ENCODE peak calls at places on chromosome 20, in nine cellular contexts. I is endodermal cell; G is psoas muscle; V is activated T-helper 1 cell treated with anti-CD3 and anti-CD28 coated beads, Interleukin-2, amount 50 U/mL, for 16 hours; M is germinal center; P is naive B cell; N is effector CD4-positive, alpha-beta T cell; S is left ventricle myocardium inferior; D is ACHN. T is an unnamed sample.

GRCh38 chr20:37119356-37120036 is 23.7 kb upstream of the RBL1 start:
- DNase-seq in P (no peak), V (no peak), N (no peak), M (no peak), G (no peak), S (no peak), I (no peak), D (no peak), T (no peak)

GRCh38 chr20:44910690-44911262 is 916 bp downstream of the PABPC1L start:
- DNase-seq in I (peak; percentile 74), G (no peak), S (no peak), M (no peak), P (no peak), V (no peak), D (no peak), N (no peak), T (no peak)

GRCh38 chr20:44074252-44075151 is 112.5 kb downstream of the JPH2 start:
- DNase-seq in N (no peak), I (no peak), S (peak; percentile 75), G (no peak), V (no peak), D (no peak), M (no peak), P (no peak), T (peak; percentile 77)

GRCh38 chr20:22924949-22925612 is 110.0 kb upstream of the SSTR4 start:
- DNase-seq in G (no peak), I (no peak), P (no peak), S (no peak), N (no peak), M (no peak), D (no peak), V (no peak), T (no peak)

GRCh38 chr20:62258499-62259293 is 20.4 kb downstream of the OSBPL2 start:
- DNase-seq in V (no peak), G (peak; percentile 78), D (peak; percentile 25), P (no peak), I (no peak), N (no peak), M (no peak), S (no peak), T (peak; percentile 63)

GRCh38 chr20:54267510-54268003 is 59.7 kb downstream of the PFDN4 start:
- DNase-seq in G (no peak), I (peak; percentile 70), V (no peak), S (no peak), P (no peak), D (no peak), N (no peak), M (no peak), T (no peak)

GRCh38 chr20:8066662-8067061 is 47.1 kb upstream of the TMX4 start:
- DNase-seq in V (no peak), G (no peak), M (no peak), S (no peak), I (no peak), N (no peak), D (no peak), P (no peak), T (no peak)

GRCh38 chr20:38168791-38169589 is 3.9 kb upstream of the TGM2 start:
- DNase-seq in G (peak; percentile 44), V (no peak), S (no peak), I (no peak), N (no peak), D (no peak), P (no peak), M (no peak), T (no peak)

GRCh38 chr20:47540443-47541354 is 39.0 kb downstream of the NCOA3 start:
- DNase-seq in D (peak; percentile 27), G (no peak), P (no peak), V (no peak), S (no peak), N (no peak), M (no peak), I (no peak), T (no peak)

GRCh38 chr20:25987073-25987927 is 290.6 kb upstream of the ZNF337 start:
- DNase-seq in N (no peak), P (peak; percentile 70), V (peak; percentile 26), D (no peak), I (peak; percentile 91), G (peak; percentile 30), S (peak; percentile 34), M (peak; percentile 42), T (peak; percentile 44)

GRCh38 chr20:63920226-63920625 is 25.3 kb downstream of the DNAJC5 start:
- DNase-seq in D (no peak), P (no peak), I (no peak), S (no peak), V (no peak), G (no peak), N (no peak), M (no peak), T (no peak)

GRCh38 chr20:43748274-43748673 is 21.5 kb upstream of the GTSF1L start:
- DNase-seq in G (no peak), P (no peak), V (no peak), M (no peak), N (no peak), S (no peak), I (no peak), D (no peak), T (no peak)

GRCh38 chr20:34526466-34526865 is 10.2 kb downstream of the DYNLRB1 start:
- DNase-seq in I (no peak), S (no peak), D (no peak), N (no peak), V (no peak), G (no peak), P (no peak), M (no peak), T (no peak)

GRCh38 chr20:4697874-4698221 is 23.9 kb upstream of the PRND start:
- DNase-seq in S (no peak), M (no peak), G (no peak), I (no peak), N (no peak), P (no peak), D (no peak), V (no peak), T (no peak)

GRCh38 chr20:40754372-40754943 is 65.4 kb upstream of the MAFB start:
- DNase-seq in V (no peak), M (no peak), I (peak; percentile 3), G (peak; percentile 52), P (no peak), D (no peak), S (peak; percentile 61), N (no peak), T (peak; percentile 76)

GRCh38 chr20:44810391-44811149 is at the start of gene RIMS4:
- DNase-seq in I (peak; percentile 77), S (no peak), P (no peak), M (peak; percentile 20), D (peak; percentile 5), N (no peak), V (no peak), G (no peak), T (no peak)

GRCh38 chr20:23143098-23143497 is 57.0 kb upstream of the CD93 start:
- DNase-seq in S (no peak), G (peak; percentile 68), N (no peak), M (no peak), I (no peak), P (no peak), D (peak; percentile 64), V (no peak), T (peak; percentile 78)

GRCh38 chr20:18056174-18057105 is 1.3 kb downstream of the OVOL2 start:
- DNase-seq in S (no peak), D (no peak), M (peak; percentile 38), G (no peak), V (no peak), I (peak; percentile 79), P (no peak), N (no peak), T (no peak)

GRCh38 chr20:438581-439469 is 23.5 kb downstream of the TBC1D20 start:
- DNase-seq in N (peak; percentile 39), V (peak; percentile 24), D (no peak), I (no peak), M (no peak), S (no peak), G (no peak), P (no peak), T (peak; percentile 50)

GRCh38 chr20:50690562-50690978 is 772 bp downstream of the RIPOR3 start:
- DNase-seq in M (no peak), G (no peak), N (no peak), D (no peak), P (no peak), I (no peak), S (no peak), V (no peak), T (no peak)

GRCh38 chr20:31670371-31671228 is 32.9 kb downstream of the COX4I2 start:
- DNase-seq in D (no peak), M (no peak), G (peak; percentile 55), N (no peak), I (no peak), S (peak; percentile 78), P (no peak), V (no peak), T (peak; percentile 80)

GRCh38 chr20:34874094-34874654 is 1.5 kb upstream of the GGT7 start:
- DNase-seq in S (peak; percentile 66), M (peak; percentile 56), I (peak; percentile 94), P (peak; percentile 23), V (peak; percentile 19), G (peak; percentile 63), D (peak; percentile 86), N (no peak), T (peak; percentile 81)

GRCh38 chr20:19271879-19272651 is 59.6 kb downstream of the SLC24A3 start:
- DNase-seq in I (peak; percentile 52), M (no peak), S (no peak), G (no peak), V (no peak), D (no peak), N (no peak), P (no peak), T (no peak)

GRCh38 chr20:47284373-47284772 is 72.1 kb downstream of the ZMYND8 start:
- DNase-seq in P (no peak), G (no peak), I (no peak), N (no peak), V (no peak), D (no peak), M (no peak), S (no peak), T (no peak)